ENCODE peak calls at places on chromosomes 6 and 20, in seven cellular contexts. One of them, this sample, is unnamed.

GRCh38 chr20:37294262-37294981 is 5.0 kb downstream of the MANBAL start:
- DNase-seq in glutamatergic neuron: no peak
- DNase-seq in foreskin keratinocyte: no peak
- DNase-seq in WTC11: no peak
- DNase-seq in fibroblast of lung: peak; percentile 36
- DNase-seq in mesothelial cell of epicardium: no peak
- DNase-seq in endothelial cell: no peak
- DNase-seq in this sample: no peak

GRCh38 chr6:41286544-41287346 is at the start of gene TREM1:
- DNase-seq in endothelial cell: no peak
- DNase-seq in mesothelial cell of epicardium: no peak
- DNase-seq in foreskin keratinocyte: peak; percentile 67
- DNase-seq in fibroblast of lung: peak; percentile 82
- DNase-seq in WTC11: no peak
- DNase-seq in glutamatergic neuron: no peak
- DNase-seq in this sample: no peak

GRCh38 chr20:18805881-18806280 is 7.7 kb upstream of the SCP2D1 start:
- DNase-seq in glutamatergic neuron: no peak
- DNase-seq in WTC11: no peak
- DNase-seq in fibroblast of lung: no peak
- DNase-seq in endothelial cell: no peak
- DNase-seq in mesothelial cell of epicardium: no peak
- DNase-seq in foreskin keratinocyte: peak; percentile 78
- DNase-seq in this sample: no peak

GRCh38 chr20:62174021-62174804 is 8.6 kb upstream of the MTG2 start:
- DNase-seq in fibroblast of lung: no peak
- DNase-seq in foreskin keratinocyte: no peak
- DNase-seq in mesothelial cell of epicardium: no peak
- DNase-seq in WTC11: no peak
- DNase-seq in glutamatergic neuron: no peak
- DNase-seq in endothelial cell: no peak
- DNase-seq in this sample: no peak

GRCh38 chr6:1227935-1228753 is 83.8 kb upstream of the FOXQ1 start:
- DNase-seq in endothelial cell: no peak
- DNase-seq in glutamatergic neuron: no peak
- DNase-seq in mesothelial cell of epicardium: no peak
- DNase-seq in fibroblast of lung: no peak
- DNase-seq in WTC11: no peak
- DNase-seq in foreskin keratinocyte: no peak
- DNase-seq in this sample: no peak

GRCh38 chr6:12385316-12385715 is 95.2 kb downstream of the EDN1 start:
- DNase-seq in WTC11: no peak
- DNase-seq in foreskin keratinocyte: no peak
- DNase-seq in mesothelial cell of epicardium: no peak
- DNase-seq in fibroblast of lung: no peak
- DNase-seq in glutamatergic neuron: no peak
- DNase-seq in endothelial cell: no peak
- DNase-seq in this sample: no peak

GRCh38 chr6:43339168-43339567 is 30.3 kb downstream of the ZNF318 start:
- DNase-seq in fibroblast of lung: no peak
- DNase-seq in glutamatergic neuron: no peak
- DNase-seq in endothelial cell: no peak
- DNase-seq in WTC11: no peak
- DNase-seq in foreskin keratinocyte: no peak
- DNase-seq in mesothelial cell of epicardium: no peak
- DNase-seq in this sample: peak; percentile 51

GRCh38 chr6:139960676-139961075 is 586.2 kb upstream of the CITED2 start:
- DNase-seq in endothelial cell: no peak
- DNase-seq in fibroblast of lung: no peak
- DNase-seq in glutamatergic neuron: no peak
- DNase-seq in mesothelial cell of epicardium: no peak
- DNase-seq in foreskin keratinocyte: peak; percentile 43
- DNase-seq in WTC11: no peak
- DNase-seq in this sample: no peak

GRCh38 chr20:7926767-7927166 is 13.5 kb downstream of the HAO1 start:
- DNase-seq in endothelial cell: no peak
- DNase-seq in mesothelial cell of epicardium: no peak
- DNase-seq in fibroblast of lung: peak; percentile 57
- DNase-seq in WTC11: no peak
- DNase-seq in foreskin keratinocyte: peak; percentile 19
- DNase-seq in glutamatergic neuron: no peak
- DNase-seq in this sample: no peak

GRCh38 chr6:159969921-159970320 is 1.0 kb downstream of the IGF2R start:
- DNase-seq in endothelial cell: peak; percentile 50
- DNase-seq in fibroblast of lung: peak; percentile 79
- DNase-seq in mesothelial cell of epicardium: no peak
- DNase-seq in WTC11: peak; percentile 36
- DNase-seq in foreskin keratinocyte: peak; percentile 59
- DNase-seq in glutamatergic neuron: peak; percentile 28
- DNase-seq in this sample: peak; percentile 73

GRCh38 chr6:116073765-116074450 is 13.2 kb upstream of the FRK start:
- DNase-seq in WTC11: no peak
- DNase-seq in mesothelial cell of epicardium: no peak
- DNase-seq in endothelial cell: no peak
- DNase-seq in fibroblast of lung: peak; percentile 40
- DNase-seq in foreskin keratinocyte: peak; percentile 70
- DNase-seq in glutamatergic neuron: no peak
- DNase-seq in this sample: no peak

GRCh38 chr6:116074732-116075387 is 14.2 kb upstream of the FRK start:
- DNase-seq in mesothelial cell of epicardium: no peak
- DNase-seq in WTC11: no peak
- DNase-seq in glutamatergic neuron: no peak
- DNase-seq in endothelial cell: no peak
- DNase-seq in foreskin keratinocyte: no peak
- DNase-seq in fibroblast of lung: no peak
- DNase-seq in this sample: no peak

GRCh38 chr6:116066789-116067188 is 6.1 kb upstream of the FRK start:
- DNase-seq in endothelial cell: no peak
- DNase-seq in WTC11: no peak
- DNase-seq in mesothelial cell of epicardium: no peak
- DNase-seq in foreskin keratinocyte: no peak
- DNase-seq in fibroblast of lung: no peak
- DNase-seq in glutamatergic neuron: no peak
- DNase-seq in this sample: no peak

GRCh38 chr6:116072368-116072767 is 11.7 kb upstream of the FRK start:
- DNase-seq in fibroblast of lung: no peak
- DNase-seq in endothelial cell: peak; percentile 9
- DNase-seq in foreskin keratinocyte: no peak
- DNase-seq in mesothelial cell of epicardium: no peak
- DNase-seq in glutamatergic neuron: no peak
- DNase-seq in WTC11: no peak
- DNase-seq in this sample: no peak

GRCh38 chr6:116070990-116071389 is 10.3 kb upstream of the FRK start:
- DNase-seq in WTC11: no peak
- DNase-seq in glutamatergic neuron: no peak
- DNase-seq in endothelial cell: no peak
- DNase-seq in fibroblast of lung: no peak
- DNase-seq in mesothelial cell of epicardium: no peak
- DNase-seq in foreskin keratinocyte: no peak
- DNase-seq in this sample: no peak
- TF ChIP-seq CTCF in WTC11: no peak
- TF ChIP-seq CTCF in glutamatergic neuron: no peak
- TF ChIP-seq CTCF in endothelial cell: no peak
- TF ChIP-seq CTCF in fibroblast of lung: no peak
- TF ChIP-seq CTCF in mesothelial cell of epicardium: no peak
- TF ChIP-seq CTCF in foreskin keratinocyte: no peak
- TF ChIP-seq CTCF in this sample: no peak

DNA sequence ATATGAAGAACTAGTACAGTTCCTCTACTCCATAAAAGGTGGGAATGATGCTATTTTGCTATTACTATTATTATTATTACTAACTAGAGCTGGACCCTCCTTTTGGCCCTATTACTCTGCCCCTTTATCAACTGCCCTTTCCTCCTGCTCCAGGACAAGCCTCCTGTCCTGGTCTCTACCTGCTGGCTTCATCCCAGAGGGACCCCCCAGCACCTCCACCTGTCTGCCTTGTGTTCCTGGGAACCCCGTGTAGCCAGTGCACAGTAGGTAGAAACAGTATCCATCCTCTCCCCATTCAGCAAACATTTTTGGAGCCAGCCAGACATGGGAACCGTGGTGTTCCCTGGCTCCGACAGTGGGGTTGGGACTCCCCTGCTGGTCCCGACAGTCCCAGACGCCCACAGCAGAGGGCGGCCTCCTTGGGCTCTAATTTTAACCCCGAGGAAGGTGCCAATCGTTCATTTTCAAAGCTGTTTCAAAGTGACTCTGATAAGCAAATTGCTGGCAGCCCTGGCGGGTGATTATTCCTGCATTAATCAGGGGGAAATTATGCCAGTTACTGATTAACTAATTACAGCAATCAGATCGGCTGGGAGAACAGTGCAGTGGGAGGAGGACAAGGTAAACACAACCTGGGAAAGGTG is 44.2 kb upstream of the MDGA1 start:
- DNase-seq in WTC11: peak; percentile 64
- DNase-seq in foreskin keratinocyte: no peak
- DNase-seq in fibroblast of lung: no peak
- DNase-seq in endothelial cell: peak; percentile 28
- DNase-seq in mesothelial cell of epicardium: no peak
- DNase-seq in glutamatergic neuron: peak; percentile 47
- DNase-seq in this sample: no peak
- TF ChIP-seq CTCF in WTC11: peak; percentile 26
- TF ChIP-seq CTCF in foreskin keratinocyte: peak; percentile 66
- TF ChIP-seq CTCF in fibroblast of lung: peak; percentile 48
- TF ChIP-seq CTCF in endothelial cell: no peak
- TF ChIP-seq CTCF in mesothelial cell of epicardium: no peak
- TF ChIP-seq CTCF in glutamatergic neuron: no peak
- TF ChIP-seq CTCF in this sample: peak; percentile 9

GRCh38 chr20:36141310-36141709 is 13.2 kb upstream of the EPB41L1 start:
- DNase-seq in WTC11: no peak
- DNase-seq in mesothelial cell of epicardium: no peak
- DNase-seq in foreskin keratinocyte: no peak
- DNase-seq in glutamatergic neuron: no peak
- DNase-seq in fibroblast of lung: no peak
- DNase-seq in endothelial cell: no peak
- DNase-seq in this sample: no peak
- TF ChIP-seq CTCF in WTC11: no peak
- TF ChIP-seq CTCF in mesothelial cell of epicardium: no peak
- TF ChIP-seq CTCF in foreskin keratinocyte: no peak
- TF ChIP-seq CTCF in glutamatergic neuron: no peak
- TF ChIP-seq CTCF in fibroblast of lung: no peak
- TF ChIP-seq CTCF in endothelial cell: no peak
- TF ChIP-seq CTCF in this sample: no peak

DNA sequence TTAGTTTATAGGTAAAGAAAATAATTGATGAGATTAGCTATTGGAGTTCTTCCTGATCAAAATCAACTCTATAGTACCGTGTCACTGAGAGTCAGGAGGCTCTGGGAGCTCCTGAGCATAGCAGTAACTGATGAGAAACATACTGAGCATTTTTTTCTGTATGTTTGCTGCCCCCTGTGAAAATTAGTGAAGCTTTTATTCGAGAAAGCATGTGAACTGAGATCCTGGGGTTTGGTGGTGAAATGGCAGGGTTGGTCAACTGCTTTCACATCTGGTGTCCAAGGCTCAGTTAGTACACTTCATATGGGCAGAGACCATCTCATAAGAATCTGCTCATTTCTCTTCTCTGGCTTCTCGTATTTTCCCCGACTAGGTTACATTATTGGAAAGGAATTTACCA is 4.1 kb upstream of the ABT1 start:
- DNase-seq in endothelial cell: no peak
- DNase-seq in glutamatergic neuron: no peak
- DNase-seq in fibroblast of lung: no peak
- DNase-seq in WTC11: no peak
- DNase-seq in mesothelial cell of epicardium: no peak
- DNase-seq in foreskin keratinocyte: no peak
- DNase-seq in this sample: no peak
- TF ChIP-seq CTCF in endothelial cell: no peak
- TF ChIP-seq CTCF in glutamatergic neuron: no peak
- TF ChIP-seq CTCF in fibroblast of lung: no peak
- TF ChIP-seq CTCF in WTC11: no peak
- TF ChIP-seq CTCF in mesothelial cell of epicardium: no peak
- TF ChIP-seq CTCF in foreskin keratinocyte: no peak
- TF ChIP-seq CTCF in this sample: no peak

GRCh38 chr20:54153041-54153327 is 20.8 kb downstream of the CYP24A1 start:
- DNase-seq in foreskin keratinocyte: no peak
- DNase-seq in fibroblast of lung: no peak
- DNase-seq in WTC11: no peak
- DNase-seq in endothelial cell: no peak
- DNase-seq in mesothelial cell of epicardium: no peak
- DNase-seq in glutamatergic neuron: no peak
- DNase-seq in this sample: no peak
- TF ChIP-seq CTCF in foreskin keratinocyte: no peak
- TF ChIP-seq CTCF in fibroblast of lung: no peak
- TF ChIP-seq CTCF in WTC11: no peak
- TF ChIP-seq CTCF in endothelial cell: no peak
- TF ChIP-seq CTCF in mesothelial cell of epicardium: no peak
- TF ChIP-seq CTCF in glutamatergic neuron: no peak
- TF ChIP-seq CTCF in this sample: no peak

DNA sequence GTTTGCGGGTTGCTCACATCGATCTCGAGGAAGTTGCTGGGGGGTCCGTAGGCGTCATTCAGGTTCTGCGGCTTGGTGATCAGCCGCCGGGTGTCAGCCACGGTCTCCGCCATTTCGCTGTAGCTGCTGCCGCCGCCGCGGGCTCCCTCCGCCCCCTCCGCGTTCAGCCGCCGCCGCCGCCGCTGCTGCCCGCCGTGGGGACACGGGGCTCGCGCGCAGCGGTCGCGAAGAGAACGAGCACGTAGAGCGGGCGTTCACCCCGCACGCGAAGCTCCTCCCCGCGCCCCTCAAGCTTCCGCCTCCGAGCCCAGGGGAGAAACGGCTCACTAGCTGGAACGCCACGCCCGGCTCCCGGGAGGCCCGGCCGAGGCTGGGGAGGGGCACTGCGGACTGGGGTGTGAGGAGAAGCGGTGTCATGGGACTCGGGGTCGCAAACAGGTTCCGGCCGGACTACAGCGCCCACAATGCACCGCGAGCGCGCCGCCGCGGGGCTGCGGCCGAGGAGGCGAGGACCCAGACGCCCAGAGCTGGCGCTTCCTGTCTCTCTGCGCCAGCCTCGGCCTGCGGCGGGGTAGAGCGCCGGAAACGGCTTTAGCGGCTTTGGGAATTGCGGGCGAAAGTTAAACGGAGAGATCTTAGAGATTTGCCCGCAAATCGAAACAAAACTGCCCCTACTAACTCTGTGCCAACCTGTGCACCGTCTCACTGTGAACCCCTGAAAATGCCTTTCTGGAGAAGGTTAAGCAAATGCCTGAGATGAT is at the start of gene SNX3:
- DNase-seq in foreskin keratinocyte: peak; percentile 94
- DNase-seq in endothelial cell: peak; percentile 96
- DNase-seq in fibroblast of lung: peak; percentile 97
- DNase-seq in WTC11: peak; percentile 95
- DNase-seq in glutamatergic neuron: peak; percentile 95
- DNase-seq in mesothelial cell of epicardium: peak; percentile 87
- DNase-seq in this sample: peak; percentile 97
- TF ChIP-seq CTCF in foreskin keratinocyte: peak; percentile 39
- TF ChIP-seq CTCF in endothelial cell: no peak
- TF ChIP-seq CTCF in fibroblast of lung: no peak
- TF ChIP-seq CTCF in WTC11: no peak
- TF ChIP-seq CTCF in glutamatergic neuron: no peak
- TF ChIP-seq CTCF in mesothelial cell of epicardium: no peak
- TF ChIP-seq CTCF in this sample: no peak

GRCh38 chr20:26324177-26324576 is 627.5 kb upstream of the ZNF337 start:
- DNase-seq in WTC11: no peak
- DNase-seq in fibroblast of lung: no peak
- DNase-seq in glutamatergic neuron: no peak
- DNase-seq in mesothelial cell of epicardium: no peak
- DNase-seq in foreskin keratinocyte: no peak
- DNase-seq in endothelial cell: no peak
- DNase-seq in this sample: no peak
- TF ChIP-seq CTCF in WTC11: no peak
- TF ChIP-seq CTCF in fibroblast of lung: no peak
- TF ChIP-seq CTCF in glutamatergic neuron: no peak
- TF ChIP-seq CTCF in mesothelial cell of epicardium: no peak
- TF ChIP-seq CTCF in foreskin keratinocyte: no peak
- TF ChIP-seq CTCF in endothelial cell: no peak
- TF ChIP-seq CTCF in this sample: no peak

This sample was measured in GM20000.